ENCODE peak calls at places on chromosomes 5 and 9, in ten cellular contexts. One of them, this sample, is unnamed.

GRCh38 chr5:174895360-174895759 is 171.0 kb downstream of the MSX2 start:
- DNase-seq in fibroblast of lung: no peak
- DNase-seq in foreskin fibroblast: no peak
- DNase-seq in dorsolateral prefrontal cortex: no peak
- DNase-seq in fibroblast of mammary gland: no peak
- DNase-seq in psoas muscle: no peak
- DNase-seq in neural crest cell: no peak
- DNase-seq in mesothelial cell of epicardium: no peak
- DNase-seq in GM20000: no peak
- DNase-seq in AG09309: no peak
- DNase-seq in this sample: no peak

GRCh38 chr5:115599924-115600323 is 2.4 kb downstream of the TICAM2 start:
- DNase-seq in fibroblast of lung: no peak
- DNase-seq in neural crest cell: no peak
- DNase-seq in mesothelial cell of epicardium: no peak
- DNase-seq in dorsolateral prefrontal cortex: no peak
- DNase-seq in AG09309: no peak
- DNase-seq in fibroblast of mammary gland: no peak
- DNase-seq in psoas muscle: no peak
- DNase-seq in foreskin fibroblast: no peak
- DNase-seq in GM20000: no peak
- DNase-seq in this sample: no peak

GRCh38 chr5:134567651-134568338 is 42.3 kb downstream of the JADE2 start:
- DNase-seq in fibroblast of lung: peak
- DNase-seq in mesothelial cell of epicardium: no peak
- DNase-seq in AG09309: no peak
- DNase-seq in psoas muscle: no peak
- DNase-seq in foreskin fibroblast: peak
- DNase-seq in neural crest cell: no peak
- DNase-seq in GM20000: no peak
- DNase-seq in fibroblast of mammary gland: peak
- DNase-seq in dorsolateral prefrontal cortex: no peak
- DNase-seq in this sample: no peak

GRCh38 chr5:139710370-139711066 is 62.4 kb downstream of the CXXC5 start:
- DNase-seq in neural crest cell: no peak
- DNase-seq in dorsolateral prefrontal cortex: peak
- DNase-seq in AG09309: no peak
- DNase-seq in fibroblast of mammary gland: peak
- DNase-seq in GM20000: peak
- DNase-seq in mesothelial cell of epicardium: peak
- DNase-seq in foreskin fibroblast: no peak
- DNase-seq in fibroblast of lung: peak
- DNase-seq in psoas muscle: no peak
- DNase-seq in this sample: no peak

GRCh38 chr9:37967272-37967581 is 63.3 kb upstream of the SLC25A51 start:
- DNase-seq in fibroblast of mammary gland: peak
- DNase-seq in fibroblast of lung: no peak
- DNase-seq in psoas muscle: no peak
- DNase-seq in dorsolateral prefrontal cortex: no peak
- DNase-seq in foreskin fibroblast: no peak
- DNase-seq in GM20000: no peak
- DNase-seq in neural crest cell: no peak
- DNase-seq in mesothelial cell of epicardium: no peak
- DNase-seq in AG09309: no peak
- DNase-seq in this sample: no peak

GRCh38 chr9:93132946-93133640 is 958 bp downstream of the NINJ1 start:
- DNase-seq in fibroblast of mammary gland: no peak
- DNase-seq in psoas muscle: no peak
- DNase-seq in neural crest cell: no peak
- DNase-seq in foreskin fibroblast: no peak
- DNase-seq in GM20000: no peak
- DNase-seq in dorsolateral prefrontal cortex: no peak
- DNase-seq in fibroblast of lung: peak
- DNase-seq in mesothelial cell of epicardium: no peak
- DNase-seq in AG09309: no peak
- DNase-seq in this sample: no peak

GRCh38 chr9:135819905-135820304 is 87.4 kb downstream of the CAMSAP1 start:
- DNase-seq in neural crest cell: no peak
- DNase-seq in dorsolateral prefrontal cortex: no peak
- DNase-seq in mesothelial cell of epicardium: no peak
- DNase-seq in AG09309: no peak
- DNase-seq in fibroblast of lung: no peak
- DNase-seq in GM20000: no peak
- DNase-seq in fibroblast of mammary gland: no peak
- DNase-seq in psoas muscle: no peak
- DNase-seq in foreskin fibroblast: no peak
- DNase-seq in this sample: no peak

GRCh38 chr5:180136661-180137381 is 65.3 kb upstream of the RNF130 start:
- DNase-seq in AG09309: no peak
- DNase-seq in mesothelial cell of epicardium: peak
- DNase-seq in fibroblast of mammary gland: no peak
- DNase-seq in dorsolateral prefrontal cortex: peak
- DNase-seq in neural crest cell: no peak
- DNase-seq in GM20000: no peak
- DNase-seq in fibroblast of lung: no peak
- DNase-seq in foreskin fibroblast: no peak
- DNase-seq in psoas muscle: peak
- DNase-seq in this sample: no peak

DNA sequence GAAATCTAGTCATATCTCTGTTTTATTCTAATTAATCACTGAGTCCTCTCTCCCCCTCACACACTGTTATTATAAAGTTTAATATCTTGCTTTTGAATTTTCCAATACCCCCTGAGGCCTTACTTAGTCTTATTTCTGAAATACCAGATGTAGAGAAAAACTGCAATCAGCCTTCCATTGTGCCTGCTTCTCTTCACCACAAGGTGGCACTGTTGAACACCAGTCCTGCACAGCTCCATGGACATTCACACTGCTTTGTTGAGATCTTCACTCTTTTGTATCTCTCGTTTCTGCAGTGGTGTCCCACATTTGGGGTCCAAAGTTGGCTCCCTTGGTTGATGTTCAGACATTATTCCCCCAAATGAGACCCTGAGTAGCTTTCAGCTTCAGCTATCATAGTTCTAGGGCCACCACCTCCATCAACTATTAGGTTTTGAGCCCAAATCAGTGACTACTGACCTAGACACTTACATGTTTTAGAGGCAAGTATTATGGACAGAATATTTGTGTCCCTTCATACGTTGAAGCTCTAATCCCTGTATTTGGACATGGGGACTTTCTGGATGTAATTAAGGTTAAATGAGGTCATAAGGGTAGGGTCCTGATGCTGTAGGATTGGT is 24.3 kb downstream of the BOD1 start:
- DNase-seq in AG09309: no peak
- DNase-seq in fibroblast of mammary gland: peak
- DNase-seq in foreskin fibroblast: no peak
- DNase-seq in neural crest cell: no peak
- DNase-seq in mesothelial cell of epicardium: no peak
- DNase-seq in dorsolateral prefrontal cortex: no peak
- DNase-seq in fibroblast of lung: peak
- DNase-seq in psoas muscle: no peak
- DNase-seq in GM20000: no peak
- DNase-seq in this sample: no peak
- TF ChIP-seq CTCF in AG09309: peak
- TF ChIP-seq CTCF in fibroblast of mammary gland: peak
- TF ChIP-seq CTCF in foreskin fibroblast: peak
- TF ChIP-seq CTCF in neural crest cell: peak
- TF ChIP-seq CTCF in mesothelial cell of epicardium: peak
- TF ChIP-seq CTCF in dorsolateral prefrontal cortex: no peak
- TF ChIP-seq CTCF in fibroblast of lung: peak
- TF ChIP-seq CTCF in psoas muscle: peak
- TF ChIP-seq CTCF in GM20000: peak
- TF ChIP-seq CTCF in this sample: peak

GRCh38 chr5:82107277-82107676 is 135.5 kb downstream of the ATG10 start:
- DNase-seq in GM20000: no peak
- DNase-seq in AG09309: no peak
- DNase-seq in foreskin fibroblast: peak
- DNase-seq in psoas muscle: no peak
- DNase-seq in dorsolateral prefrontal cortex: no peak
- DNase-seq in fibroblast of lung: peak
- DNase-seq in mesothelial cell of epicardium: no peak
- DNase-seq in fibroblast of mammary gland: peak
- DNase-seq in neural crest cell: no peak
- DNase-seq in this sample: no peak
- TF ChIP-seq CTCF in GM20000: no peak
- TF ChIP-seq CTCF in AG09309: peak
- TF ChIP-seq CTCF in foreskin fibroblast: peak
- TF ChIP-seq CTCF in psoas muscle: peak
- TF ChIP-seq CTCF in dorsolateral prefrontal cortex: peak
- TF ChIP-seq CTCF in fibroblast of lung: peak
- TF ChIP-seq CTCF in mesothelial cell of epicardium: peak
- TF ChIP-seq CTCF in fibroblast of mammary gland: peak
- TF ChIP-seq CTCF in neural crest cell: peak
- TF ChIP-seq CTCF in this sample: peak

GRCh38 chr9:87338075-87338989 is 159.3 kb upstream of the DAPK1 start:
- DNase-seq in foreskin fibroblast: no peak
- DNase-seq in GM20000: no peak
- DNase-seq in fibroblast of mammary gland: no peak
- DNase-seq in mesothelial cell of epicardium: no peak
- DNase-seq in dorsolateral prefrontal cortex: no peak
- DNase-seq in neural crest cell: no peak
- DNase-seq in fibroblast of lung: no peak
- DNase-seq in psoas muscle: no peak
- DNase-seq in AG09309: no peak
- DNase-seq in this sample: no peak

GRCh38 chr9:87334366-87334765 is 163.3 kb upstream of the DAPK1 start:
- DNase-seq in foreskin fibroblast: no peak
- DNase-seq in psoas muscle: no peak
- DNase-seq in fibroblast of lung: no peak
- DNase-seq in neural crest cell: no peak
- DNase-seq in dorsolateral prefrontal cortex: no peak
- DNase-seq in GM20000: no peak
- DNase-seq in fibroblast of mammary gland: no peak
- DNase-seq in AG09309: no peak
- DNase-seq in mesothelial cell of epicardium: no peak
- DNase-seq in this sample: no peak

GRCh38 chr9:87337335-87338074 is 160.2 kb upstream of the DAPK1 start:
- DNase-seq in mesothelial cell of epicardium: peak
- DNase-seq in dorsolateral prefrontal cortex: no peak
- DNase-seq in foreskin fibroblast: peak
- DNase-seq in AG09309: no peak
- DNase-seq in fibroblast of mammary gland: peak
- DNase-seq in fibroblast of lung: peak
- DNase-seq in GM20000: no peak
- DNase-seq in neural crest cell: no peak
- DNase-seq in psoas muscle: no peak
- DNase-seq in this sample: no peak

GRCh38 chr9:87336407-87336806 is 161.3 kb upstream of the DAPK1 start:
- DNase-seq in mesothelial cell of epicardium: no peak
- DNase-seq in neural crest cell: no peak
- DNase-seq in psoas muscle: no peak
- DNase-seq in fibroblast of lung: peak
- DNase-seq in fibroblast of mammary gland: peak
- DNase-seq in AG09309: no peak
- DNase-seq in foreskin fibroblast: no peak
- DNase-seq in dorsolateral prefrontal cortex: no peak
- DNase-seq in GM20000: no peak
- DNase-seq in this sample: no peak

DNA sequence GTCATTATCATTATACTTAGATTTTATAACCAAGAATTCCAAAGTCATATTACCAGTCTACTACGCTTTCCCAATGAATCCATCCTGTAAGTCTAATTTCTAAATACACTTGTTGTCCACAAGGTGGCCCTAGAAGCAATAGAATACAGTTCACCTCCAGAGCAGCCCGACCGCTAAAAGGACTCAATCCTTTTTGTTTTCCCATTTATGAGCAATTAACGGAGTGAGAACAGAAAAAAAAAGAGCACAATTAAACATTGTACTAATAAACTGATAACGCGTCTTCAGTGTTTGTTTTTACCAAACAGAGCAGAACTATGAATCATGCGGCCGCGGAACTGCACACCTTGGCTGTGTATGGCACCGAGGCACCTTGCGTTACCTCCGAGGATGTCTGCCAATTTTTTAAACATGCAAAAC is 160.7 kb upstream of the DAPK1 start:
- DNase-seq in psoas muscle: no peak
- DNase-seq in GM20000: peak
- DNase-seq in fibroblast of lung: peak
- DNase-seq in mesothelial cell of epicardium: no peak
- DNase-seq in AG09309: peak
- DNase-seq in neural crest cell: no peak
- DNase-seq in foreskin fibroblast: peak
- DNase-seq in fibroblast of mammary gland: peak
- DNase-seq in dorsolateral prefrontal cortex: no peak
- DNase-seq in this sample: peak
- TF ChIP-seq CTCF in psoas muscle: peak
- TF ChIP-seq CTCF in GM20000: peak
- TF ChIP-seq CTCF in fibroblast of lung: peak
- TF ChIP-seq CTCF in mesothelial cell of epicardium: peak
- TF ChIP-seq CTCF in AG09309: peak
- TF ChIP-seq CTCF in neural crest cell: peak
- TF ChIP-seq CTCF in foreskin fibroblast: peak
- TF ChIP-seq CTCF in fibroblast of mammary gland: peak
- TF ChIP-seq CTCF in dorsolateral prefrontal cortex: peak
- TF ChIP-seq CTCF in this sample: peak

GRCh38 chr5:161167001-161167765 is 315.2 kb upstream of the ATP10B start:
- DNase-seq in dorsolateral prefrontal cortex: no peak
- DNase-seq in neural crest cell: no peak
- DNase-seq in GM20000: no peak
- DNase-seq in fibroblast of mammary gland: no peak
- DNase-seq in psoas muscle: no peak
- DNase-seq in AG09309: no peak
- DNase-seq in mesothelial cell of epicardium: no peak
- DNase-seq in fibroblast of lung: no peak
- DNase-seq in foreskin fibroblast: no peak
- DNase-seq in this sample: no peak

GRCh38 chr5:161169776-161170175 is 317.8 kb upstream of the ATP10B start:
- DNase-seq in GM20000: no peak
- DNase-seq in AG09309: no peak
- DNase-seq in neural crest cell: no peak
- DNase-seq in psoas muscle: no peak
- DNase-seq in fibroblast of lung: no peak
- DNase-seq in mesothelial cell of epicardium: no peak
- DNase-seq in fibroblast of mammary gland: no peak
- DNase-seq in foreskin fibroblast: no peak
- DNase-seq in dorsolateral prefrontal cortex: no peak
- DNase-seq in this sample: no peak

DNA sequence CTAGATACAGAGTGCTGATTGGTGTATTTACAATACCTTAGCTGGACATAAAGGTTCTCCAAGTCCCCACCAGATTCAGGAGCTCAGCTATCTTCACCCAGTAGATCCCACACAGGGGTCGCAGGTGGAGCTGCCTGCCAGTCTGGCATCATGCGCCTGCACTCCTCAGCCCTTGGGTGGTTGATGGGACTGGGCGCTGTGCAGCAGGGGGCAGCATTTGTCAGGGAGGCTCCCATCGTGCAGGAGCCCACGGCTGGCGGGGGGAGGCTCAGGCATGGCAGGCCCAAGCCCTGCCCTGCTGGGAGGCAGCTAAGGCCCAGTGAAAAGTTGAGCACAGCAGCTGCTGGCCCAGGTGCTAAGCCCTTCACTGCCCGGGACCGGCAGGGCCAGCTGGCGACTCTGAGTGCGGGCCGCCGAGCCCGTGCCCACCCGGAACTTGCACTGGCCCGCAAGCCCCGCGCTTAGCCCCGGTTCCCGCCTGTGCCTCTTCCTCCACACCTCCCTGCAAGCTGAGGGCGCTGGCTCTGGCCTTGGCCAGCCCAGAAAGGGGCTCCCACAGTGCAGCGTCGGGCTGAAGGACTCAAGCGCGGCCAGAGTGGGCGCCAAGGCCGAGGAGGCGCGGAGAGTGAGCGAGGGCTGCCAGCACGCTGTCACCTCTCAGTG is 314.1 kb upstream of the ATP10B start:
- DNase-seq in fibroblast of mammary gland: no peak
- DNase-seq in AG09309: no peak
- DNase-seq in fibroblast of lung: no peak
- DNase-seq in psoas muscle: no peak
- DNase-seq in neural crest cell: no peak
- DNase-seq in GM20000: no peak
- DNase-seq in dorsolateral prefrontal cortex: no peak
- DNase-seq in mesothelial cell of epicardium: no peak
- DNase-seq in foreskin fibroblast: no peak
- DNase-seq in this sample: no peak
- TF ChIP-seq CTCF in fibroblast of mammary gland: no peak
- TF ChIP-seq CTCF in AG09309: no peak
- TF ChIP-seq CTCF in fibroblast of lung: no peak
- TF ChIP-seq CTCF in psoas muscle: no peak
- TF ChIP-seq CTCF in neural crest cell: no peak
- TF ChIP-seq CTCF in GM20000: no peak
- TF ChIP-seq CTCF in dorsolateral prefrontal cortex: no peak
- TF ChIP-seq CTCF in mesothelial cell of epicardium: no peak
- TF ChIP-seq CTCF in foreskin fibroblast: no peak
- TF ChIP-seq CTCF in this sample: no peak

This sample was measured in AG04450.